ENCODE peak calls at places on chromosomes 1 and 21, in seven cellular contexts. N, M, X, E, J, L and Q are unnamed samples.

GRCh38 chr1:247548092-247548491 is 842 bp upstream of the GCSAML start:
- DNase-seq in E (no peak), M (no peak), J (no peak), X (no peak), L (no peak), N (no peak), Q (no peak)

GRCh38 chr1:109482796-109483638 is 688 bp upstream of the ATXN7L2 start:
- DNase-seq in E (no peak), M (no peak), X (no peak), N (no peak), J (no peak), L (no peak), Q (no peak)

GRCh38 chr1:22412932-22413727 is 38.5 kb upstream of the ZBTB40 start:
- DNase-seq in N (no peak), L (no peak), X (peak; percentile 8), J (no peak), E (no peak), M (no peak), Q (no peak)

GRCh38 chr1:160646192-160646591 is 652 bp downstream of the SLAMF1 start:
- DNase-seq in E (no peak), X (no peak), L (no peak), J (no peak), N (no peak), M (no peak), Q (no peak)

GRCh38 chr1:21620461-21620860 is 48.7 kb downstream of the RAP1GAP start:
- DNase-seq in X (no peak), N (no peak), E (no peak), M (no peak), J (no peak), L (no peak), Q (no peak)

GRCh38 chr21:38883142-38883541 is 77.4 kb downstream of the ETS2 start:
- DNase-seq in N (no peak), J (no peak), L (no peak), X (no peak), E (no peak), M (no peak), Q (no peak)

GRCh38 chr1:11981378-11982009 is 1.2 kb downstream of the MFN2 start:
- DNase-seq in X (no peak), E (no peak), J (no peak), M (no peak), N (no peak), L (no peak), Q (no peak)

GRCh38 chr1:32345289-32345827 is 9.3 kb upstream of the MARCKSL1 start:
- DNase-seq in L (no peak), J (no peak), X (peak; percentile 58), M (no peak), E (no peak), N (no peak), Q (no peak)

GRCh38 chr1:215544566-215544965 is 22.5 kb upstream of the KCTD3 start:
- DNase-seq in L (no peak), N (no peak), E (no peak), J (no peak), M (no peak), X (no peak), Q (no peak)

GRCh38 chr1:119956306-119956705 is 60.0 kb upstream of the ADAM30 start:
- DNase-seq in M (peak; percentile 74), N (no peak), X (peak; percentile 39), L (no peak), E (no peak), J (no peak), Q (no peak)

GRCh38 chr21:14754259-14754604 is 208.1 kb upstream of the SAMSN1 start:
- DNase-seq in N (no peak), L (no peak), E (no peak), X (no peak), M (no peak), J (no peak), Q (no peak)

GRCh38 chr1:22255341-22256212 is 112.7 kb upstream of the WNT4 start:
- DNase-seq in E (no peak), J (no peak), M (no peak), N (peak; percentile 63), X (peak; percentile 50), L (no peak), Q (no peak)